ENCODE peak calls at places on chromosomes 1 and 21, in eight cellular contexts. J, T, G, E, S, D, M and X are unnamed samples.
A peak's percentile ranks its signal among the peaks of the same experiment; 100 is the strongest.

GRCh38 chr1:56065729-56066128 is 513.6 kb downstream of the PLPP3 start:
- DNase-seq in J (no peak), T (no peak), G (no peak), E (no peak), S (no peak), D (no peak), M (no peak), X (peak; percentile 37)

GRCh38 chr1:17831619-17832018 is 76.5 kb downstream of the ACTL8 start:
- DNase-seq in J (no peak), T (no peak), G (no peak), E (peak; percentile 36), S (no peak), D (no peak), M (no peak), X (peak; percentile 55)

GRCh38 chr1:26349196-26349885 is 4.6 kb downstream of the CRYBG2 start:
- DNase-seq in J (peak; percentile 88), T (no peak), G (no peak), E (peak; percentile 87), S (no peak), D (no peak), M (no peak), X (no peak)

GRCh38 chr1:212525479-212526110 is 83.0 kb upstream of the ATF3 start:
- DNase-seq in J (no peak), T (no peak), G (no peak), E (peak; percentile 37), S (no peak), D (no peak), M (no peak), X (no peak)

GRCh38 chr1:160205974-160206369 is 788 bp downstream of the PEA15 start:
- DNase-seq in J (no peak), T (peak; percentile 20), G (peak; percentile 19), E (peak; percentile 67), S (peak; percentile 36), D (no peak), M (peak; percentile 32), X (no peak)

GRCh38 chr21:23921670-23922418 is 1685.4 kb downstream of the MRPL39 start:
- DNase-seq in J (no peak), T (no peak), G (no peak), E (no peak), S (no peak), D (no peak), M (no peak), X (no peak)

GRCh38 chr1:2113620-2114135 is 63.5 kb downstream of the PRKCZ start:
- DNase-seq in J (peak; percentile 42), T (no peak), G (no peak), E (no peak), S (no peak), D (no peak), M (no peak), X (no peak)

GRCh38 chr1:193115629-193116227 is 6.1 kb upstream of the CDC73 start:
- DNase-seq in J (peak; percentile 77), T (no peak), G (no peak), E (peak; percentile 99), S (no peak), D (no peak), M (no peak), X (no peak)

GRCh38 chr1:19113362-19114092 is 96.5 kb downstream of the UBR4 start:
- DNase-seq in J (no peak), T (peak; percentile 11), G (no peak), E (peak; percentile 61), S (no peak), D (peak; percentile 28), M (no peak), X (peak; percentile 48)

GRCh38 chr1:231937013-231937754 is 310.6 kb downstream of the DISC1 start:
- DNase-seq in J (no peak), T (no peak), G (no peak), E (no peak), S (peak; percentile 15), D (peak; percentile 74), M (no peak), X (peak; percentile 90)

GRCh38 chr1:1601564-1602320 is 1.8 kb upstream of the FNDC10 start:
- DNase-seq in J (no peak), T (no peak), G (no peak), E (no peak), S (no peak), D (no peak), M (no peak), X (no peak)

GRCh38 chr1:78227705-78228260 is 182.0 kb downstream of the GIPC2 start:
- DNase-seq in J (no peak), T (no peak), G (no peak), E (peak; percentile 1), S (no peak), D (no peak), M (no peak), X (no peak)

GRCh38 chr1:56456426-56457101 is 122.8 kb downstream of the PLPP3 start:
- DNase-seq in J (no peak), T (no peak), G (no peak), E (no peak), S (no peak), D (no peak), M (no peak), X (no peak)

GRCh38 chr1:21935393-21935804 is 1.7 kb downstream of the HSPG2 start:
- DNase-seq in J (no peak), T (no peak), G (no peak), E (no peak), S (no peak), D (no peak), M (no peak), X (no peak)

GRCh38 chr1:112791723-112792104 is 76.6 kb upstream of the PPM1J start:
- DNase-seq in J (no peak), T (no peak), G (no peak), E (no peak), S (no peak), D (no peak), M (no peak), X (no peak)

GRCh38 chr1:185193756-185194155 is 36.8 kb downstream of the SWT1 start:
- DNase-seq in J (no peak), T (no peak), G (no peak), E (no peak), S (no peak), D (no peak), M (no peak), X (no peak)

GRCh38 chr1:170823120-170823519 is 112.2 kb upstream of the MROH9 start:
- DNase-seq in J (no peak), T (no peak), G (no peak), E (no peak), S (no peak), D (no peak), M (no peak), X (no peak)

GRCh38 chr1:218546314-218546713 is 201.2 kb downstream of the TGFB2 start:
- DNase-seq in J (no peak), T (no peak), G (no peak), E (peak; percentile 24), S (no peak), D (no peak), M (no peak), X (no peak)

GRCh38 chr21:41952568-41953248 is 1.1 kb downstream of the C2CD2 start:
- DNase-seq in J (no peak), T (no peak), G (no peak), E (peak; percentile 15), S (no peak), D (no peak), M (no peak), X (no peak)